ENCODE peak calls at places on chromosomes 16 and 17, in six cellular contexts. S is ovary, L is stomach, J is esophagus squamous epithelium, Q is K562, U is HCT116. Z is an unnamed sample.

GRCh38 chr17:13490427-13490826 is 111.3 kb downstream of the HS3ST3A1 start:
- DNase-seq in Q (no peak), U (no peak), J (no peak), L (no peak), S (no peak), Z (no peak)

GRCh38 chr17:55004484-55004883 is 35.9 kb downstream of the STXBP4 start:
- DNase-seq in U (no peak), S (no peak), L (no peak), Q (no peak), J (no peak), Z (no peak)

GRCh38 chr16:12584488-12585233 is 219.0 kb downstream of the CPPED1 start:
- DNase-seq in Q (peak), J (no peak), S (no peak), L (no peak), U (no peak), Z (no peak)

GRCh38 chr17:35588196-35588920 is 1.2 kb downstream of the AP2B1 start:
- DNase-seq in Q (peak), U (peak), J (no peak), S (no peak), L (no peak), Z (no peak)

GRCh38 chr17:58232707-58233156 is 5.7 kb upstream of the LPO start:
- DNase-seq in S (no peak), Q (peak), U (no peak), J (no peak), L (no peak), Z (no peak)

GRCh38 chr17:46056800-46057304 is 57.8 kb downstream of the STH start:
- DNase-seq in L (no peak), S (no peak), Q (no peak), J (no peak), U (peak), Z (no peak)

GRCh38 chr17:70603226-70603625 is 433.9 kb downstream of the KCNJ2 start:
- DNase-seq in U (no peak), S (no peak), Q (no peak), L (no peak), J (no peak), Z (no peak)

GRCh38 chr17:30921544-30922196 is at the start of gene ADAP2:
- DNase-seq in L (peak), J (no peak), U (peak), S (no peak), Q (peak), Z (peak)

GRCh38 chr17:78130439-78131101 is at the start of gene TMC8:
- DNase-seq in J (no peak), U (no peak), Q (peak), L (peak), S (no peak), Z (peak)

GRCh38 chr17:61878984-61879612 is 15.8 kb upstream of the BRIP1 start:
- DNase-seq in J (no peak), Q (no peak), S (no peak), L (no peak), U (no peak), Z (no peak)

GRCh38 chr17:42804918-42805367 is 6.3 kb downstream of the CNTD1 start:
- DNase-seq in S (no peak), Q (no peak), J (no peak), L (peak), U (no peak), Z (no peak)

GRCh38 chr17:17839792-17840707 is 3.3 kb upstream of the SREBF1 start:
- DNase-seq in J (peak), L (peak), U (peak), S (peak), Q (peak), Z (peak)

GRCh38 chr16:68506331-68507053 is 32.6 kb upstream of the ZFP90 start:
- DNase-seq in J (no peak), S (no peak), Q (no peak), U (no peak), L (no peak), Z (no peak)

GRCh38 chr16:86877108-86877507 is 298.8 kb downstream of the FOXL1 start:
- DNase-seq in Q (no peak), U (no peak), L (no peak), J (no peak), S (no peak), Z (no peak)

GRCh38 chr16:75555707-75556512 is at the start of gene TMEM231:
- DNase-seq in U (peak), Q (peak), L (peak), S (peak), J (peak), Z (peak)

GRCh38 chr16:75550211-75550662 is 5.8 kb downstream of the TMEM231 start:
- DNase-seq in J (no peak), Q (no peak), L (peak), U (no peak), S (no peak), Z (no peak)

GRCh38 chr16:75555213-75555706 is 792 bp downstream of the TMEM231 start:
- DNase-seq in Q (peak), U (peak), L (peak), J (no peak), S (peak), Z (peak)

GRCh38 chr16:75552951-75553350 is 3.1 kb downstream of the TMEM231 start:
- DNase-seq in L (no peak), S (no peak), J (no peak), U (no peak), Q (no peak), Z (no peak)
- TF ChIP-seq POLR2A in L (no peak), S (no peak), J (no peak), U (no peak), Q (no peak), Z (no peak)

GRCh38 chr16:74623846-74624245 is 16.9 kb upstream of the GLG1 start:
- DNase-seq in L (peak), J (no peak), S (no peak), U (no peak), Q (no peak), Z (no peak)

GRCh38 chr16:74626741-74627416 is 20.0 kb upstream of the GLG1 start:
- DNase-seq in J (no peak), S (no peak), Q (no peak), L (no peak), U (no peak), Z (no peak)

GRCh38 chr16:74625500-74626350 is 18.8 kb upstream of the GLG1 start:
- DNase-seq in J (no peak), L (peak), Q (no peak), S (no peak), U (no peak), Z (no peak)

GRCh38 chr16:74623214-74623842 is 16.4 kb upstream of the GLG1 start:
- DNase-seq in S (no peak), L (peak), J (no peak), Q (peak), U (no peak), Z (no peak)

GRCh38 chr16:74622005-74622404 is 15.1 kb upstream of the GLG1 start:
- DNase-seq in J (no peak), S (no peak), L (peak), Q (no peak), U (no peak), Z (no peak)
- H3K27ac ChIP-seq in J (no peak), S (no peak), L (no peak), Q (no peak), U (no peak), Z (no peak)

GRCh38 chr17:40284085-40284713 is 3.5 kb upstream of the CDC6 start:
- DNase-seq in Q (no peak), L (no peak), U (peak), J (no peak), S (no peak), Z (no peak)
- TF ChIP-seq CTCF in Q (no peak), L (no peak), U (peak), J (no peak), S (no peak), Z (peak)

GRCh38 chr17:36593651-36594316 is 2.1 kb downstream of the DHRS11 start:
- DNase-seq in J (no peak), Q (peak), U (no peak), S (no peak), L (no peak), Z (no peak)

GRCh38 chr17:36594626-36595401 is 3.1 kb downstream of the DHRS11 start:
- DNase-seq in J (no peak), Q (peak), S (no peak), U (no peak), L (no peak), Z (no peak)

GRCh38 chr17:36592316-36592710 is 634 bp downstream of the DHRS11 start:
- DNase-seq in Q (peak), S (no peak), U (no peak), J (no peak), L (no peak), Z (no peak)

GRCh38 chr17:36591434-36592315 is at the start of gene DHRS11:
- DNase-seq in S (peak), U (peak), J (no peak), Q (peak), L (peak), Z (peak)

GRCh38 chr17:36592711-36593321 is 1.1 kb downstream of the DHRS11 start:
- DNase-seq in J (no peak), Q (peak), S (no peak), L (no peak), U (no peak), Z (no peak)
- TF ChIP-seq POLR2A in J (no peak), Q (no peak), S (no peak), L (no peak), U (no peak), Z (no peak)

GRCh38 chr16:50835358-50836060 is 93.6 kb downstream of the CYLD start:
- DNase-seq in U (no peak), Q (no peak), L (no peak), S (no peak), J (no peak), Z (no peak)

GRCh38 chr16:50833929-50834328 is 92.0 kb downstream of the CYLD start:
- DNase-seq in J (no peak), L (no peak), U (no peak), S (no peak), Q (no peak), Z (no peak)

GRCh38 chr16:50837324-50837723 is 95.4 kb downstream of the CYLD start:
- DNase-seq in U (no peak), L (no peak), J (no peak), S (no peak), Q (no peak), Z (no peak)

GRCh38 chr16:50836121-50836541 is 94.2 kb downstream of the CYLD start:
- DNase-seq in L (no peak), S (no peak), J (no peak), U (no peak), Q (no peak), Z (no peak)

DNA sequence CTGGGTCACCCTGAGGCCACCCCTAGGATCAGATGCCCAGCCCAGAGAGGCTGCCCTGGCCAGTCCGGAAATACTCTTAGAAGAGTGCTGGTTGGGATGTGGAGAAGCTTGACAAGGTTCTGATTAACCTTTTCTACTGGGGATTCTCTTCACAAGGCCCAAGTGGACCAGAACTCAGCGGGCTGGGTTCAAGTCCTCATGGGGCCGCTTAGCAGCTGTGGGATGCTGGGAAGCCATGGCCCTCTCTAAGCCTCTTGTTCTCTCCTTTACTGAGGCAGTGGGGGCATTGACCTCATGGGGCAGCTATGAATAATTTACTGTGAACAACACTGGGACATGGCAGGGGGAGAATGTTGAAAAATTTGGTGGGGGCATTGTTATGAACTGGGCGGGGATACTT is 92.8 kb downstream of the CYLD start:
- DNase-seq in L (no peak), J (no peak), S (no peak), U (no peak), Q (no peak), Z (no peak)
- H3K27ac ChIP-seq in L (no peak), J (no peak), S (no peak), U (no peak), Q (no peak), Z (no peak)

DNA sequence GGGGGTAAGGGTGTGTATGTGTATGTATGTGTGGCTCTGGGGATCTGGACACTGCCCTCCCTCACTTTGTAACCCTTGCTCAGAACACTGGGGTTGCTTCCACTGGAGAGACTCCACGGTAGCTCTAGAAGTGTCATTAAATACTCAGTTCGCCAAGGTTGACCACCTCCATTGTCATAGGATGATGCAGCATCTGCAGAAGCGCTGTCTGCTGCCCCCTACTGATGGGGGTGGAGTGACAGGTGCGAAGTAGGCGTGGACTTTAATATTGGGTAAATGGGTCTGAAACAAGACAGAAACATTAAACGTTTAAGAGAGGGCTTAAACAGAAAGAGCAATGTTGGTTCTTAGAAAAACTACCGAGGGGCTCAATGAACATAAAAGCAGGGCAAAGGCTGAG is 35.5 kb upstream of the STAC2 start:
- DNase-seq in S (no peak), L (no peak), U (no peak), J (no peak), Q (peak), Z (no peak)
- TF ChIP-seq CTCF in S (no peak), L (no peak), U (peak), J (no peak), Q (peak), Z (no peak)

DNA sequence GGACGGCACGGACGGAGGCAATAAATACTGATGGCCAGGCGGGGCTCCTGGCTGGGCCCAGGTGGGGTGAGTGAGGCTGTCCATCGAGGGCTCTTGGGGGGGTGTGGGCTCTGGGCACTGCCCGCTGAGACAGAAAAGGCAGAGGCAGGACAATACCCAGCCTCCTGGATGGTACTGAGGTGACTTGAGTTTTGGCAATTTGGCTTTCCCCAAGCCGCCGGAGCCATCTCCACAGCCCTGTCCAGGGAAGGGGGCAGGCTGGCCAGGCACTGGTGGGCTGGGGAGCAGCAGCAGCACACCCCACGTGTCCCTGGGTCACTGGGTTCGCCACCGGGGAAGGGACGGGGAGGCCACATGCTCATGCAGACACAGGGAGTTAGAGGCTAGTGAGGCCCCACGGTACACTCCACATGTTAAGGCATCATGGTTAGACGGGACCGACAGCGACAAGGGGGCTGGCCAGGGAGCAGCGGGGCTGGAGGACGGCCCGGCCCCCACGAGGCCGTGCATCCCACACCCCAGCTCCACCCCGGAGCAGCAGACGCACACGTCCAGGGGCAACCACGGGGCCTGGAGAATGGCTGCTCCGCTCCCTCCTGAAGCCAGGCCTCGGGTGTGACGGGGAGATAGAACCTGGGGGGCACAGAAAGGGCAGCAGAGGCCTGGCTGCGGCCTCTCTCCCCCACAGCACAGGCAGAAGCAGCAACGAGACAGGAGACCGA is 3.0 kb downstream of the ARHGDIA start:
- DNase-seq in L (no peak), U (peak), J (no peak), Q (no peak), S (no peak), Z (no peak)
- TF ChIP-seq POLR2A in L (no peak), U (peak), J (no peak), Q (peak), S (no peak), Z (no peak)

DNA sequence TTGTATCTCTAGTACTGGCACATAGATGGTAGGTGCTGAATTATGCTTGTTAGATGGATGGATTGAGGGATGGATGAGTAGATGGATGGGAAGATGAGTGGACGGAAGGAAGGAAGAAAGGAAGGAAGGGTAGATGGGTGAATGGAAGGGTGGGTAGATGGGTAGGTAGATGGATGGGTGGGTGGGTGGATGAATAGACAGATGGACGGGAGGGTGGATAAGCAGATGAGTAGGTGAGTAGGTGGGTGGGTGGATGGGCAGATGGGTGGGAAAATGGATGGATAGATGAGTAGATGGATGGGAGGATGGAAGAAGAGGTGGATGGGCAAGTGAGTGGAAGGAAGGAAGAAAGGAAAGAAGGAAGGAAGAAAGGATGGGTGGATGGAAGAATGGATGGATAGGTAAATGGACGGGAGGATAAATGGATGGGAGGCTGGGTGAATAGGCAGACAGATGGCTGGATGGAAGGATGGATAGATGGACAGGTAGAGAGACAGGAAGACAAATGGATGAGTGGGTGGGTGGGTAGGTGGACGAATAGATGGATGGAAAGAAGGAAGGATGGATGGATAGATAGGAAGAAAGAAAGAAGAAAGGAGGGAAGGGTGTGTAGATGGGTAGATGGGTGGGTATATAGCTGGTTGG is 56.9 kb downstream of the MYH11 start:
- DNase-seq in J (no peak), S (no peak), Q (no peak), U (no peak), L (no peak), Z (no peak)
- H3K27ac ChIP-seq in J (no peak), S (no peak), Q (no peak), U (no peak), L (peak), Z (no peak)

DNA sequence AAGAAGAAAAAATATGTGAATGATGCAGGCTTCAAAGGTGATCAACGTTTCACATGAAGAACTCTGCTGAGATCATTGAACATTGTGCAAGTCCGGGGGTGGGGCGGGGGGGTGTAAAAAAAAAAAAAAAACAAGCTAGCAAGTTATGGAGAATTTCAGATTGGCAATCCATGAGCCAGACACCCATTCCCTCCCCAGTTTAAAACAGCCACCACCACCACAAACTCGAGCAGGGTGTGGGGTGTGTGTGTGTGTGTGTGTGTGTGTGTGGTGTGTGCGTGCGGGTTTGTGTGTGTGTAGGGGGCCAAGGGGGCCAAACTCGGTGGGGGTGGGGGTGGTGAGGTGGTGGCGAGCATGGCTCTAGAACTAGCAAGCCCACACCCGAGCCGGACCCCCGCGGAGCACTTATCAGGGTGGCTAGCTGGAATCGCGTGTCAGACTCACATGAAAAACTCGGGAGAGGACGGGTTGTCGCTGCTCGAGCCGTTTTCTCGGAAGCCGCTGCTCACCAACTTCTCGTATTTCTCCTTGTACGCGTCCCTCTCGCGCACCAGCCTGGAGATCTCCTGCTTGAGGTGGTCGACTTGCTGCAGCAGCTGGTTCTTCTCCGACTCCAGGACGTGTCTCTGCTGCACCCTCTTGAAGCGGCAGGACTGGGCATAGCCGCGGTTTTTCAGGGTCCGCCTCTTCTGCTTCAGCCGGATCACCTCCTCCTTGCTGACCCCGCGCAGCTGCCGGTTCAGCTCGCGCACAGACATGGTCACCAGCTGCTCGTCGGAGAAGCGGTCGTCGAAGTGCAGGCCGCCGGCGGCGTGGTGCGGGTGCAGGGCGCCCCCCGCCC is 2.0 kb downstream of the MAF start:
- DNase-seq in L (peak), S (peak), U (no peak), Q (no peak), J (no peak), Z (peak)
- TF ChIP-seq CTCF in L (no peak), S (no peak), U (no peak), Q (no peak), J (no peak), Z (no peak)

GRCh38 chr16:66830422-66831404 is at the start of gene NAE1:
- DNase-seq in S (peak), U (peak), L (peak), J (no peak), Q (peak), Z (peak)
- TF ChIP-seq POLR2A in S (peak), U (peak), L (no peak), J (peak), Q (peak), Z (peak)

Z was measured in tibial nerve.